ENCODE peak calls at places on chromosomes 13 and 19, in ten cellular contexts. D, L, U, W, X, R, E, F, Z and S are unnamed samples.

GRCh38 chr13:98927954-98928927 is 49.6 kb downstream of the DOCK9 start:
- DNase-seq in L (no peak), U (peak), R (no peak), E (no peak), F (no peak), X (peak), Z (no peak), W (no peak), D (no peak), S (no peak)

GRCh38 chr19:5586300-5587070 is 18.7 kb upstream of the TINCR start:
- DNase-seq in D (no peak), F (no peak), L (no peak), Z (no peak), X (no peak), R (no peak), E (no peak), W (no peak), U (no peak), S (no peak)

GRCh38 chr13:31965361-31966066 is 66.1 kb upstream of the FRY start:
- DNase-seq in W (no peak), Z (no peak), F (no peak), E (no peak), R (no peak), X (peak), L (peak), D (no peak), U (peak), S (no peak)

GRCh38 chr19:29610213-29610573 is 4.1 kb downstream of the POP4 start:
- DNase-seq in L (no peak), D (no peak), F (peak), R (no peak), Z (no peak), U (no peak), X (no peak), E (no peak), W (no peak), S (no peak)

GRCh38 chr19:1355258-1355973 is 28.3 kb upstream of the NDUFS7 start:
- DNase-seq in W (no peak), R (no peak), E (no peak), D (no peak), F (peak), X (peak), U (peak), Z (no peak), L (no peak), S (no peak)

GRCh38 chr19:43599635-43600295 is 3.4 kb downstream of the ZNF576 start:
- DNase-seq in X (no peak), L (no peak), E (no peak), R (no peak), W (no peak), Z (no peak), U (no peak), F (no peak), D (no peak), S (no peak)

GRCh38 chr13:77599351-77599750 is 63.8 kb downstream of the SCEL start:
- DNase-seq in L (no peak), U (peak), R (no peak), X (no peak), Z (no peak), D (no peak), E (no peak), F (no peak), W (no peak), S (no peak)

GRCh38 chr13:77480071-77480470 is 55.4 kb upstream of the SCEL start:
- DNase-seq in R (no peak), X (no peak), U (peak), L (no peak), F (no peak), Z (no peak), W (no peak), E (no peak), D (no peak), S (no peak)

GRCh38 chr19:55670280-55671053 is 4.6 kb upstream of the EPN1 start:
- DNase-seq in W (no peak), D (no peak), F (no peak), R (no peak), E (no peak), L (peak), X (no peak), Z (no peak), U (peak), S (no peak)

GRCh38 chr19:51294977-51295375 is 16.5 kb upstream of the IGLON5 start:
- DNase-seq in F (no peak), X (no peak), U (no peak), W (no peak), E (no peak), Z (no peak), L (no peak), R (no peak), D (no peak), S (no peak)

GRCh38 chr13:73061478-73062275 is 2.9 kb downstream of the KLF5 start:
- DNase-seq in E (no peak), D (no peak), L (no peak), W (no peak), R (no peak), X (no peak), U (peak), Z (no peak), F (no peak), S (no peak)

GRCh38 chr19:42487798-42488178 is 40.5 kb downstream of the CEACAM1 start:
- DNase-seq in R (no peak), L (no peak), Z (no peak), X (no peak), F (no peak), W (no peak), U (no peak), D (no peak), E (no peak), S (no peak)

GRCh38 chr13:80341771-80342271 is 895 bp upstream of the SPRY2 start:
- DNase-seq in R (peak), U (peak), Z (peak), F (peak), D (no peak), X (peak), W (no peak), E (no peak), L (peak), S (peak)

GRCh38 chr13:50685491-50685890 is 158.0 kb downstream of the DLEU7 start:
- DNase-seq in R (no peak), D (no peak), W (no peak), Z (peak), L (no peak), F (peak), U (peak), X (no peak), E (no peak), S (no peak)

GRCh38 chr13:23468811-23469210 is 35.3 kb upstream of the SACS start:
- DNase-seq in Z (no peak), F (no peak), D (no peak), U (peak), E (no peak), L (no peak), X (no peak), W (no peak), R (no peak), S (no peak)

GRCh38 chr19:38653028-38653571 is 5.7 kb downstream of the ACTN4 start:
- DNase-seq in U (peak), X (no peak), L (no peak), W (no peak), F (no peak), D (no peak), Z (no peak), E (no peak), R (no peak), S (no peak)

GRCh38 chr13:22076658-22077057 is 405.8 kb downstream of the FGF9 start:
- DNase-seq in U (peak), W (no peak), F (no peak), L (no peak), D (no peak), X (no peak), E (no peak), R (no peak), Z (no peak), S (no peak)

GRCh38 chr19:23526302-23526701 is 131.0 kb upstream of the ZNF91 start:
- DNase-seq in F (no peak), D (no peak), E (no peak), Z (no peak), R (no peak), U (no peak), W (no peak), X (peak), L (no peak), S (no peak)

GRCh38 chr13:20902438-20903163 is at the start of gene XPO4:
- DNase-seq in E (peak), U (peak), L (peak), X (peak), W (peak), F (peak), R (peak), Z (peak), D (peak), S (peak)

GRCh38 chr13:46666727-46667456 is 113.9 kb downstream of the LRCH1 start:
- DNase-seq in L (peak), X (no peak), F (no peak), U (peak), D (no peak), R (peak), W (no peak), E (no peak), Z (no peak), S (no peak)

GRCh38 chr13:39364797-39365468 is 238.1 kb downstream of the LHFPL6 start:
- DNase-seq in W (no peak), Z (peak), U (peak), E (no peak), R (peak), D (no peak), F (no peak), X (peak), L (no peak), S (no peak)

GRCh38 chr13:98436379-98436909 is 140.5 kb downstream of the STK24 start:
- DNase-seq in Z (no peak), E (no peak), W (no peak), F (no peak), X (no peak), L (no peak), R (no peak), D (no peak), U (no peak), S (no peak)

GRCh38 chr13:52599853-52600603 is 42.2 kb upstream of the HNRNPA1L2 start:
- DNase-seq in Z (peak), E (no peak), U (peak), L (no peak), R (peak), W (no peak), F (peak), D (peak), X (peak), S (no peak)